ENCODE peak calls at places on chromosomes 11 and 22, in nine cellular contexts. One of them, this sample, is unnamed.

GRCh38 chr22:48139776-48140175 is 1377.3 kb downstream of the TBC1D22A start:
- DNase-seq in adipocyte: no peak
- DNase-seq in right atrium auricular region: peak; percentile 28
- DNase-seq in OCI-LY7: no peak
- DNase-seq in right lobe of liver: no peak
- DNase-seq in choroid plexus epithelial cell: no peak
- DNase-seq in neural progenitor cell: peak; percentile 20
- DNase-seq in body of pancreas: no peak
- DNase-seq in cardiac muscle cell: no peak
- DNase-seq in this sample: no peak

GRCh38 chr22:45546333-45547015 is 43.8 kb downstream of the FBLN1 start:
- DNase-seq in adipocyte: no peak
- DNase-seq in right atrium auricular region: no peak
- DNase-seq in OCI-LY7: no peak
- DNase-seq in right lobe of liver: no peak
- DNase-seq in choroid plexus epithelial cell: no peak
- DNase-seq in neural progenitor cell: no peak
- DNase-seq in body of pancreas: no peak
- DNase-seq in cardiac muscle cell: no peak
- DNase-seq in this sample: no peak

GRCh38 chr11:102733232-102733875 is 8.6 kb upstream of the MMP8 start:
- DNase-seq in adipocyte: peak; percentile 37
- DNase-seq in right atrium auricular region: no peak
- DNase-seq in OCI-LY7: peak; percentile 56
- DNase-seq in right lobe of liver: peak; percentile 64
- DNase-seq in choroid plexus epithelial cell: peak; percentile 61
- DNase-seq in neural progenitor cell: peak; percentile 83
- DNase-seq in body of pancreas: peak; percentile 65
- DNase-seq in cardiac muscle cell: peak; percentile 75
- DNase-seq in this sample: peak; percentile 7

GRCh38 chr22:25161916-25162530 is 37.6 kb upstream of the CRYBB3 start:
- DNase-seq in adipocyte: no peak
- DNase-seq in right atrium auricular region: no peak
- DNase-seq in OCI-LY7: no peak
- DNase-seq in right lobe of liver: no peak
- DNase-seq in choroid plexus epithelial cell: no peak
- DNase-seq in neural progenitor cell: no peak
- DNase-seq in body of pancreas: no peak
- DNase-seq in cardiac muscle cell: no peak
- DNase-seq in this sample: no peak

GRCh38 chr11:76560219-76560618 is 110.3 kb downstream of the LRRC32 start:
- DNase-seq in adipocyte: peak; percentile 31
- DNase-seq in right atrium auricular region: no peak
- DNase-seq in OCI-LY7: no peak
- DNase-seq in right lobe of liver: no peak
- DNase-seq in choroid plexus epithelial cell: no peak
- DNase-seq in neural progenitor cell: no peak
- DNase-seq in body of pancreas: no peak
- DNase-seq in cardiac muscle cell: no peak
- DNase-seq in this sample: no peak

GRCh38 chr11:34483475-34483874 is 30.1 kb downstream of the ELF5 start:
- DNase-seq in adipocyte: no peak
- DNase-seq in right atrium auricular region: no peak
- DNase-seq in OCI-LY7: no peak
- DNase-seq in right lobe of liver: no peak
- DNase-seq in choroid plexus epithelial cell: no peak
- DNase-seq in neural progenitor cell: no peak
- DNase-seq in body of pancreas: no peak
- DNase-seq in cardiac muscle cell: no peak
- DNase-seq in this sample: no peak

GRCh38 chr11:18704698-18705097 is 6.1 kb downstream of the TMEM86A start:
- DNase-seq in adipocyte: no peak
- DNase-seq in right atrium auricular region: no peak
- DNase-seq in OCI-LY7: no peak
- DNase-seq in right lobe of liver: no peak
- DNase-seq in choroid plexus epithelial cell: peak; percentile 10
- DNase-seq in neural progenitor cell: no peak
- DNase-seq in body of pancreas: no peak
- DNase-seq in cardiac muscle cell: no peak
- DNase-seq in this sample: no peak

GRCh38 chr11:380996-381395 is 11.7 kb downstream of the B4GALNT4 start:
- DNase-seq in adipocyte: no peak
- DNase-seq in right atrium auricular region: no peak
- DNase-seq in OCI-LY7: no peak
- DNase-seq in right lobe of liver: no peak
- DNase-seq in choroid plexus epithelial cell: no peak
- DNase-seq in neural progenitor cell: no peak
- DNase-seq in body of pancreas: no peak
- DNase-seq in cardiac muscle cell: no peak
- DNase-seq in this sample: no peak

DNA sequence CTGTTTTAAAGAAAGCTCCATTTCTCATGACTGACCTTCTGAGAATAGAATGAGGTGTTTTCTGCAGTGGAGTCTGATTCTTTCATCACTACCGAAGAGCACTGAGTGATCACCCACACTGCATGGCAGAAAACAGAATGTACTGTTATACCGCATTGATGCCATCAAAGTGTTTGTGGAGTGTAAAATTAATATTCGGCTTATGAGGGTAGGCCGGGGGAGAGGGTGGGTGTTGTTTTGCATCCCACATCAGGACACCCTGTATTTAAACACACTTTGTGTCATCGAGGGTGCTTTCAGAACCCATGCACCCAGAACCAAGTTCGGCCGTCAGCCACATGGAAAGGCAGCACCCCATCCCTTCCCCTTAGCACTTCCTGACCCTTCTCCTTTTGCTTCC is 41.3 kb upstream of the ETS1 start:
- DNase-seq in adipocyte: no peak
- DNase-seq in right atrium auricular region: peak; percentile 44
- DNase-seq in OCI-LY7: peak; percentile 36
- DNase-seq in right lobe of liver: no peak
- DNase-seq in choroid plexus epithelial cell: no peak
- DNase-seq in neural progenitor cell: no peak
- DNase-seq in body of pancreas: no peak
- DNase-seq in cardiac muscle cell: no peak
- DNase-seq in this sample: no peak
- H3K4me3 ChIP-seq in adipocyte: no peak overlapping the region
- H3K4me3 ChIP-seq in right atrium auricular region: no peak overlapping the region
- H3K4me3 ChIP-seq in OCI-LY7: no peak overlapping the region
- H3K4me3 ChIP-seq in right lobe of liver: no peak overlapping the region
- H3K4me3 ChIP-seq in choroid plexus epithelial cell: no peak overlapping the region
- H3K4me3 ChIP-seq in neural progenitor cell: no peak overlapping the region
- H3K4me3 ChIP-seq in body of pancreas: no peak overlapping the region
- H3K4me3 ChIP-seq in cardiac muscle cell: no peak overlapping the region
- H3K4me3 ChIP-seq in this sample: no peak overlapping the region

GRCh38 chr22:33871935-33872334 is 48.3 kb downstream of the LARGE1 start:
- DNase-seq in adipocyte: no peak
- DNase-seq in right atrium auricular region: no peak
- DNase-seq in OCI-LY7: no peak
- DNase-seq in right lobe of liver: no peak
- DNase-seq in choroid plexus epithelial cell: no peak
- DNase-seq in neural progenitor cell: no peak
- DNase-seq in body of pancreas: no peak
- DNase-seq in cardiac muscle cell: no peak
- DNase-seq in this sample: no peak
- H3K4me3 ChIP-seq in adipocyte: no peak overlapping the region
- H3K4me3 ChIP-seq in right atrium auricular region: peak overlapping the region; percentile 26
- H3K4me3 ChIP-seq in OCI-LY7: no peak overlapping the region
- H3K4me3 ChIP-seq in right lobe of liver: no peak overlapping the region
- H3K4me3 ChIP-seq in choroid plexus epithelial cell: no peak overlapping the region
- H3K4me3 ChIP-seq in neural progenitor cell: no peak overlapping the region
- H3K4me3 ChIP-seq in body of pancreas: no peak overlapping the region
- H3K4me3 ChIP-seq in cardiac muscle cell: no peak overlapping the region
- H3K4me3 ChIP-seq in this sample: no peak overlapping the region

GRCh38 chr22:32203181-32204105 is 1.4 kb downstream of the RFPL2 start:
- DNase-seq in adipocyte: no peak
- DNase-seq in right atrium auricular region: no peak
- DNase-seq in OCI-LY7: no peak
- DNase-seq in right lobe of liver: no peak
- DNase-seq in choroid plexus epithelial cell: no peak
- DNase-seq in neural progenitor cell: no peak
- DNase-seq in body of pancreas: no peak
- DNase-seq in cardiac muscle cell: no peak
- DNase-seq in this sample: no peak
- H3K4me3 ChIP-seq in adipocyte: no peak overlapping the region
- H3K4me3 ChIP-seq in right atrium auricular region: no peak overlapping the region
- H3K4me3 ChIP-seq in OCI-LY7: no peak overlapping the region
- H3K4me3 ChIP-seq in right lobe of liver: peak overlapping the region; percentile 31
- H3K4me3 ChIP-seq in choroid plexus epithelial cell: no peak overlapping the region
- H3K4me3 ChIP-seq in neural progenitor cell: peak overlapping the region; percentile 54
- H3K4me3 ChIP-seq in body of pancreas: no peak overlapping the region
- H3K4me3 ChIP-seq in cardiac muscle cell: peak overlapping the region; percentile 34
- H3K4me3 ChIP-seq in this sample: no peak overlapping the region

GRCh38 chr22:40055143-40055926 is 60.6 kb downstream of the FAM83F start:
- DNase-seq in adipocyte: no peak
- DNase-seq in right atrium auricular region: no peak
- DNase-seq in OCI-LY7: peak; percentile 31
- DNase-seq in right lobe of liver: no peak
- DNase-seq in choroid plexus epithelial cell: no peak
- DNase-seq in neural progenitor cell: no peak
- DNase-seq in body of pancreas: no peak
- DNase-seq in cardiac muscle cell: no peak
- DNase-seq in this sample: no peak
- H3K4me3 ChIP-seq in adipocyte: no peak overlapping the region
- H3K4me3 ChIP-seq in right atrium auricular region: no peak overlapping the region
- H3K4me3 ChIP-seq in OCI-LY7: peak overlapping the region; percentile 39
- H3K4me3 ChIP-seq in right lobe of liver: no peak overlapping the region
- H3K4me3 ChIP-seq in choroid plexus epithelial cell: no peak overlapping the region
- H3K4me3 ChIP-seq in neural progenitor cell: no peak overlapping the region
- H3K4me3 ChIP-seq in body of pancreas: no peak overlapping the region
- H3K4me3 ChIP-seq in cardiac muscle cell: no peak overlapping the region
- H3K4me3 ChIP-seq in this sample: no peak overlapping the region

GRCh38 chr11:19989191-19989590 is 171.1 kb downstream of the DBX1 start:
- DNase-seq in adipocyte: no peak
- DNase-seq in right atrium auricular region: no peak
- DNase-seq in OCI-LY7: no peak
- DNase-seq in right lobe of liver: no peak
- DNase-seq in choroid plexus epithelial cell: no peak
- DNase-seq in neural progenitor cell: no peak
- DNase-seq in body of pancreas: no peak
- DNase-seq in cardiac muscle cell: no peak
- DNase-seq in this sample: no peak

GRCh38 chr11:19995131-19995530 is 165.1 kb downstream of the DBX1 start:
- DNase-seq in adipocyte: peak; percentile 88
- DNase-seq in right atrium auricular region: peak; percentile 61
- DNase-seq in OCI-LY7: no peak
- DNase-seq in right lobe of liver: no peak
- DNase-seq in choroid plexus epithelial cell: peak; percentile 91
- DNase-seq in neural progenitor cell: no peak
- DNase-seq in body of pancreas: no peak
- DNase-seq in cardiac muscle cell: no peak
- DNase-seq in this sample: no peak

GRCh38 chr11:19992998-19993397 is 167.3 kb downstream of the DBX1 start:
- DNase-seq in adipocyte: no peak
- DNase-seq in right atrium auricular region: no peak
- DNase-seq in OCI-LY7: no peak
- DNase-seq in right lobe of liver: no peak
- DNase-seq in choroid plexus epithelial cell: no peak
- DNase-seq in neural progenitor cell: no peak
- DNase-seq in body of pancreas: no peak
- DNase-seq in cardiac muscle cell: no peak
- DNase-seq in this sample: no peak

GRCh38 chr11:19994712-19995111 is 165.6 kb downstream of the DBX1 start:
- DNase-seq in adipocyte: no peak
- DNase-seq in right atrium auricular region: no peak
- DNase-seq in OCI-LY7: no peak
- DNase-seq in right lobe of liver: no peak
- DNase-seq in choroid plexus epithelial cell: no peak
- DNase-seq in neural progenitor cell: no peak
- DNase-seq in body of pancreas: no peak
- DNase-seq in cardiac muscle cell: no peak
- DNase-seq in this sample: no peak

DNA sequence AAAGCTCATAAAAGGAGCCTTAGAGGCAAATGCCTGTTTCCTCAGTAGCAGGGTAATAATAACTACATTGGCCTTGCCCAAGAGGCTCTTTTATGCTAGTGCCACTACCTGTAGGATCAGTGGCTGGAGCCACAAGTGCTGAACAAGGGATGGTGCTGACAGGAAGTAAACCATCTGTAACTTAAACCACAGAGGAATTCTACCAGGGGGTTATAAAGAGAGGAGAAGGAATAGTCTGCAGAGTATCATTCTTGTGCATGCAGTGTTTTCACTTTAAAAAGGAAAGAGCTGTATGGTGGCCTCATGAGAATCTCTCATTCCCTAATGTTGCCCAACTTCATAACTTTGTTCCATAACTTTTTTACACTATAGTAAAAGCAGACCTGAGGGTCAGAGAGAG is 168.1 kb downstream of the DBX1 start:
- DNase-seq in adipocyte: peak; percentile 48
- DNase-seq in right atrium auricular region: no peak
- DNase-seq in OCI-LY7: no peak
- DNase-seq in right lobe of liver: no peak
- DNase-seq in choroid plexus epithelial cell: peak; percentile 42
- DNase-seq in neural progenitor cell: no peak
- DNase-seq in body of pancreas: no peak
- DNase-seq in cardiac muscle cell: peak; percentile 51
- DNase-seq in this sample: no peak
- H3K4me3 ChIP-seq in adipocyte: no peak overlapping the region
- H3K4me3 ChIP-seq in right atrium auricular region: no peak overlapping the region
- H3K4me3 ChIP-seq in OCI-LY7: no peak overlapping the region
- H3K4me3 ChIP-seq in right lobe of liver: no peak overlapping the region
- H3K4me3 ChIP-seq in choroid plexus epithelial cell: no peak overlapping the region
- H3K4me3 ChIP-seq in neural progenitor cell: no peak overlapping the region
- H3K4me3 ChIP-seq in body of pancreas: no peak overlapping the region
- H3K4me3 ChIP-seq in cardiac muscle cell: no peak overlapping the region
- H3K4me3 ChIP-seq in this sample: no peak overlapping the region